ENCODE peak calls at places on chromosomes 16 and 17, in seven cellular contexts. One of them, this sample, is unnamed.
A peak's percentile ranks its signal among the peaks of the same experiment; 100 is the strongest.

GRCh38 chr16:70162041-70162451 is 11.5 kb upstream of the CLEC18C start:
- DNase-seq in sigmoid colon: no peak
- DNase-seq in stomach: no peak
- DNase-seq in HCT116: no peak
- DNase-seq in spleen: peak; percentile 19
- DNase-seq in K562: peak; percentile 23
- DNase-seq in vagina: no peak
- DNase-seq in this sample: peak; percentile 90

GRCh38 chr17:9209781-9210370 is 188.6 kb downstream of the NTN1 start:
- DNase-seq in sigmoid colon: no peak
- DNase-seq in stomach: no peak
- DNase-seq in HCT116: no peak
- DNase-seq in spleen: peak; percentile 46
- DNase-seq in K562: no peak
- DNase-seq in vagina: no peak
- DNase-seq in this sample: no peak

GRCh38 chr17:17551361-17551760 is 40.1 kb downstream of the PEMT start:
- DNase-seq in sigmoid colon: no peak
- DNase-seq in stomach: no peak
- DNase-seq in HCT116: no peak
- DNase-seq in spleen: no peak
- DNase-seq in K562: no peak
- DNase-seq in vagina: no peak
- DNase-seq in this sample: no peak

GRCh38 chr17:1110844-1111598 is 68.8 kb downstream of the ABR start:
- DNase-seq in sigmoid colon: peak; percentile 87
- DNase-seq in stomach: no peak
- DNase-seq in HCT116: peak; percentile 88
- DNase-seq in spleen: no peak
- DNase-seq in K562: no peak
- DNase-seq in vagina: no peak
- DNase-seq in this sample: no peak

GRCh38 chr16:5867250-5867649 is 769.7 kb upstream of the EEF2KMT start:
- DNase-seq in sigmoid colon: no peak
- DNase-seq in stomach: no peak
- DNase-seq in HCT116: no peak
- DNase-seq in spleen: no peak
- DNase-seq in K562: no peak
- DNase-seq in vagina: no peak
- DNase-seq in this sample: no peak

GRCh38 chr17:3754458-3755334 is 31.0 kb downstream of the HASPIN start:
- DNase-seq in sigmoid colon: no peak
- DNase-seq in stomach: peak; percentile 99
- DNase-seq in HCT116: peak; percentile 95
- DNase-seq in spleen: peak; percentile 93
- DNase-seq in K562: peak; percentile 92
- DNase-seq in vagina: peak; percentile 98
- DNase-seq in this sample: no peak

GRCh38 chr17:7019839-7020519 is 2.9 kb upstream of the BCL6B start:
- DNase-seq in sigmoid colon: peak; percentile 83
- DNase-seq in stomach: peak; percentile 57
- DNase-seq in HCT116: no peak
- DNase-seq in spleen: peak; percentile 77
- DNase-seq in K562: peak; percentile 41
- DNase-seq in vagina: no peak
- DNase-seq in this sample: no peak

GRCh38 chr16:60922920-60923319 is 1113.3 kb downstream of the CDH8 start:
- DNase-seq in sigmoid colon: no peak
- DNase-seq in stomach: no peak
- DNase-seq in HCT116: no peak
- DNase-seq in spleen: no peak
- DNase-seq in K562: no peak
- DNase-seq in vagina: no peak
- DNase-seq in this sample: no peak

GRCh38 chr17:44636562-44636961 is 19.7 kb upstream of the MEIOC start:
- DNase-seq in sigmoid colon: no peak
- DNase-seq in stomach: no peak
- DNase-seq in HCT116: peak; percentile 13
- DNase-seq in spleen: no peak
- DNase-seq in K562: no peak
- DNase-seq in vagina: no peak
- DNase-seq in this sample: no peak

GRCh38 chr17:77798481-77798880 is 160.0 kb upstream of the TNRC6C start:
- DNase-seq in sigmoid colon: peak; percentile 41
- DNase-seq in stomach: no peak
- DNase-seq in HCT116: no peak
- DNase-seq in spleen: peak; percentile 13
- DNase-seq in K562: no peak
- DNase-seq in vagina: no peak
- DNase-seq in this sample: no peak

GRCh38 chr17:29251184-29251583 is 4.5 kb downstream of the CRYBA1 start:
- DNase-seq in sigmoid colon: no peak
- DNase-seq in stomach: no peak
- DNase-seq in HCT116: no peak
- DNase-seq in spleen: no peak
- DNase-seq in K562: no peak
- DNase-seq in vagina: no peak
- DNase-seq in this sample: no peak

GRCh38 chr17:61661135-61661534 is 70.1 kb upstream of the NACA2 start:
- DNase-seq in sigmoid colon: no peak
- DNase-seq in stomach: no peak
- DNase-seq in HCT116: no peak
- DNase-seq in spleen: no peak
- DNase-seq in K562: no peak
- DNase-seq in vagina: no peak
- DNase-seq in this sample: no peak

GRCh38 chr17:79597996-79598557 is 12.8 kb downstream of the RBFOX3 start:
- DNase-seq in sigmoid colon: no peak
- DNase-seq in stomach: no peak
- DNase-seq in HCT116: no peak
- DNase-seq in spleen: no peak
- DNase-seq in K562: no peak
- DNase-seq in vagina: no peak
- DNase-seq in this sample: no peak

GRCh38 chr17:79952265-79952877 is 83.3 kb downstream of the TBC1D16 start:
- DNase-seq in sigmoid colon: peak; percentile 52
- DNase-seq in stomach: no peak
- DNase-seq in HCT116: no peak
- DNase-seq in spleen: no peak
- DNase-seq in K562: no peak
- DNase-seq in vagina: no peak
- DNase-seq in this sample: no peak

GRCh38 chr17:44787271-44787940 is 28.6 kb downstream of the ADAM11 start:
- DNase-seq in sigmoid colon: no peak
- DNase-seq in stomach: no peak
- DNase-seq in HCT116: no peak
- DNase-seq in spleen: peak; percentile 64
- DNase-seq in K562: no peak
- DNase-seq in vagina: no peak
- DNase-seq in this sample: no peak

GRCh38 chr16:86573646-86574508 is 4.5 kb upstream of the FOXL1 start:
- DNase-seq in sigmoid colon: no peak
- DNase-seq in stomach: no peak
- DNase-seq in HCT116: no peak
- DNase-seq in spleen: no peak
- DNase-seq in K562: no peak
- DNase-seq in vagina: no peak
- DNase-seq in this sample: no peak

GRCh38 chr17:71633391-71633849 is 487.4 kb upstream of the SOX9 start:
- DNase-seq in sigmoid colon: no peak
- DNase-seq in stomach: no peak
- DNase-seq in HCT116: peak; percentile 59
- DNase-seq in spleen: no peak
- DNase-seq in K562: no peak
- DNase-seq in vagina: no peak
- DNase-seq in this sample: no peak

GRCh38 chr16:75379911-75380847 is 53.1 kb downstream of the CFDP1 start:
- DNase-seq in sigmoid colon: no peak
- DNase-seq in stomach: no peak
- DNase-seq in HCT116: no peak
- DNase-seq in spleen: no peak
- DNase-seq in K562: no peak
- DNase-seq in vagina: no peak
- DNase-seq in this sample: no peak

GRCh38 chr16:80824623-80825364 is 20.4 kb upstream of the CDYL2 start:
- DNase-seq in sigmoid colon: no peak
- DNase-seq in stomach: peak; percentile 39
- DNase-seq in HCT116: peak; percentile 64
- DNase-seq in spleen: no peak
- DNase-seq in K562: peak; percentile 46
- DNase-seq in vagina: no peak
- DNase-seq in this sample: no peak

GRCh38 chr16:56111100-56111499 is 80.2 kb upstream of the GNAO1 start:
- DNase-seq in sigmoid colon: no peak
- DNase-seq in stomach: no peak
- DNase-seq in HCT116: no peak
- DNase-seq in spleen: no peak
- DNase-seq in K562: no peak
- DNase-seq in vagina: no peak
- DNase-seq in this sample: peak; percentile 37

GRCh38 chr16:56106527-56106926 is 84.8 kb upstream of the GNAO1 start:
- DNase-seq in sigmoid colon: no peak
- DNase-seq in stomach: no peak
- DNase-seq in HCT116: no peak
- DNase-seq in spleen: no peak
- DNase-seq in K562: no peak
- DNase-seq in vagina: no peak
- DNase-seq in this sample: peak; percentile 86

GRCh38 chr16:56108724-56109123 is 82.6 kb upstream of the GNAO1 start:
- DNase-seq in sigmoid colon: no peak
- DNase-seq in stomach: no peak
- DNase-seq in HCT116: no peak
- DNase-seq in spleen: no peak
- DNase-seq in K562: no peak
- DNase-seq in vagina: no peak
- DNase-seq in this sample: no peak

GRCh38 chr16:56109205-56109604 is 82.1 kb upstream of the GNAO1 start:
- DNase-seq in sigmoid colon: no peak
- DNase-seq in stomach: no peak
- DNase-seq in HCT116: no peak
- DNase-seq in spleen: no peak
- DNase-seq in K562: no peak
- DNase-seq in vagina: no peak
- DNase-seq in this sample: peak; percentile 64

GRCh38 chr16:56107944-56108583 is 83.2 kb upstream of the GNAO1 start:
- DNase-seq in sigmoid colon: no peak
- DNase-seq in stomach: no peak
- DNase-seq in HCT116: no peak
- DNase-seq in spleen: no peak
- DNase-seq in K562: no peak
- DNase-seq in vagina: no peak
- DNase-seq in this sample: peak; percentile 84
- TF ChIP-seq CTCF in sigmoid colon: no peak
- TF ChIP-seq CTCF in stomach: no peak
- TF ChIP-seq CTCF in HCT116: no peak
- TF ChIP-seq CTCF in spleen: no peak
- TF ChIP-seq CTCF in K562: no peak
- TF ChIP-seq CTCF in vagina: no peak
- TF ChIP-seq CTCF in this sample: no peak

DNA sequence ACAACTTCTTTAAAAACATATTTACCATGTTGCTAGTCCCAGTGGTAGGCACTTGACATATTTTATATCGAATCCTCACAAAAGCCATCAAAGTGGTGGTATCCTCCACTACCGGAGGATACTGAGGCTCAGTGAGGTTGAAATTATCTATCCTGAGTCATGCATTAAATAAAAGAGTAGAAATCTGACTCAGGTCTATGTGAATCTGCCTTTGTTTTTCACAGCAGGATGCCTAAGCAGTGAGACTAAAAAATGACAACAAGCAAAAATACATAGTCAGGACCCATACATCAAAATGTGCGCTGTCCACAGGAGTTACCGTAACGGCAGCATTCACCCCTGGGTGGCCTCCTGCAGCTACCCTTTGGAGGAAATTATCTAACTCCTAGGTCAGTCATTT is 17.7 kb downstream of the BRD7 start:
- DNase-seq in sigmoid colon: no peak
- DNase-seq in stomach: no peak
- DNase-seq in HCT116: no peak
- DNase-seq in spleen: no peak
- DNase-seq in K562: no peak
- DNase-seq in vagina: no peak
- DNase-seq in this sample: no peak
- H3K36me3 ChIP-seq in sigmoid colon: peaks cover 62% of the 10 kb centered on the region
- H3K36me3 ChIP-seq in stomach: peaks cover 65% of the 10 kb centered on the region
- H3K36me3 ChIP-seq in HCT116: peaks cover 35% of the 10 kb centered on the region
- H3K36me3 ChIP-seq in spleen: no peaks in the 10 kb centered on the region
- H3K36me3 ChIP-seq in K562: peaks cover 62% of the 10 kb centered on the region
- H3K36me3 ChIP-seq in vagina: peaks cover 38% of the 10 kb centered on the region
- H3K36me3 ChIP-seq in this sample: peaks cover 63% of the 10 kb centered on the region

DNA sequence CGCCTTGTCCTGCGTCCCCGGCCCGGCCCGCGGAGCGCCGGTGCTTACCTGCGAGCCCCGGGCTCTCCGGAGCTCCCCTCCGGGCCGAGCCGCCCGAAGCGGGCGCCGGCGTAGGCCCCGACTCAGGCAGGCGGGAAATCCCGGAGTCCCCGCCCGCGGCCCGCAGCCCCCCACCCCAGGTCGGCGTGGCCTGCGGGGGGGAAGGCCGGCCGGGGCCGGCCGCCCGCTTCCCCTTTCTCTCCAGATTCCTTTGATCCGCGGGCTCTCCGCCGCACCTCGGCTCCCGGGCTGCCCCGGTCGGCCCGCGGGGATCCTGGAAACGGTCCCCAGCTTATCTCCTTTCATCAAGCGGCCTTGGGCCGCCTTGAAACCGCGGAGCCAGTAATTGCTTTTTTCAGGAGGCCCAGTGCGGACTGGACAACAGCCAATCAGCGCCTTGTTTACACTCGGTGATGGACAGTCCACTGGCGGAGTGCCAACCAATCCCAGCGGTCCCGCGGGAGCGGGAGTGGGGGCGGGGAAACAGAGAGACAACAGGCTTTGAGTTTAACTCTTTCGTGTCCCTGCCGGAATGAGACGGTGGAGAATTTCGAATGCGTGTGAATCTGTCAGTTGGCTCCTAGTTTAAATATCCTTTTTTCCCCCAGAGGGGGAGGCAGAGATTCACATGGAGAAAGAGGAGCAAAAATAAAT is 1.4 kb upstream of the BAHCC1 start:
- DNase-seq in sigmoid colon: peak; percentile 100
- DNase-seq in stomach: peak; percentile 100
- DNase-seq in HCT116: peak; percentile 100
- DNase-seq in spleen: peak; percentile 90
- DNase-seq in K562: peak; percentile 100
- DNase-seq in vagina: no peak
- DNase-seq in this sample: peak; percentile 100
- TF ChIP-seq POLR2AphosphoS5 in sigmoid colon: peak; percentile 98
- TF ChIP-seq POLR2AphosphoS5 in stomach: peak; percentile 97
- TF ChIP-seq POLR2AphosphoS5 in HCT116: peak; percentile 95
- TF ChIP-seq POLR2AphosphoS5 in spleen: peak; percentile 91
- TF ChIP-seq POLR2AphosphoS5 in K562: peak; percentile 87
- TF ChIP-seq POLR2AphosphoS5 in vagina: peak; percentile 99
- TF ChIP-seq POLR2AphosphoS5 in this sample: peak; percentile 95

DNA sequence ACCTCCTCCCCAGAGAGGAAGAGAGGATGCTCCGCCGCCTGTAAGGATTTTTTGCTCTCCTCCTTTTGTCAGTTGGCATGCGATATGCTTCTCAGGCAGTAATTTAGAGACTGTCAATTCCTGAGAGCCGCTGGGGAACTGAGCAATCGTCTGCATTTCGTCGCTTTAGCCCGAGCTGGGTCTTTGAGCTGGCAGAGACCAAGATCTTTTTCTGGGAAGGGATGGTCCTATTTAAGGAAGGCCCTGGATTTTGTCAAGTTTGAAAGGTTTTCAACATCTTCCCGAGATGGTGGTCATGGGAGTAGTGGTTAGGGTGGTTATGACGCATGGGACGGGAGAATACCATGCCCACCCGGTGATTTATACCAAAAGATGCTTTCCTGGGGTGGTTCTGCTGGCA is 586.6 kb downstream of the MAF start:
- DNase-seq in sigmoid colon: no peak
- DNase-seq in stomach: no peak
- DNase-seq in HCT116: no peak
- DNase-seq in spleen: no peak
- DNase-seq in K562: no peak
- DNase-seq in vagina: no peak
- DNase-seq in this sample: no peak
- TF ChIP-seq CTCF in sigmoid colon: no peak
- TF ChIP-seq CTCF in stomach: no peak
- TF ChIP-seq CTCF in HCT116: no peak
- TF ChIP-seq CTCF in spleen: no peak
- TF ChIP-seq CTCF in K562: no peak
- TF ChIP-seq CTCF in vagina: no peak
- TF ChIP-seq CTCF in this sample: no peak

This sample was measured in esophagus muscularis mucosa.